ENCODE peak calls at places on chromosomes 7 and 10, in four cellular contexts. Q is DND-41, K is Panc1, P is dorsolateral prefrontal cortex. N is an unnamed sample.

GRCh38 chr10:96863922-96864543 is 31.9 kb downstream of the LCOR start:
- DNase-seq in Q (no peak), K (peak; percentile 67), P (no peak), N (no peak)

GRCh38 chr10:47380341-47381215 is 3.5 kb downstream of the ZNF488 start:
- DNase-seq in Q (no peak), K (no peak), P (no peak), N (no peak)

GRCh38 chr10:45151467-45152214 is 150.9 kb downstream of the ZNF22 start:
- DNase-seq in Q (no peak), K (no peak), P (no peak), N (no peak)

GRCh38 chr7:114422478-114423217 is 8.0 kb downstream of the FOXP2 start:
- DNase-seq in Q (no peak), K (no peak), P (no peak), N (no peak)

GRCh38 chr7:38880454-38880853 is 28.5 kb downstream of the VPS41 start:
- DNase-seq in Q (no peak), K (no peak), P (no peak), N (no peak)

GRCh38 chr10:126911301-126911700 is 6.1 kb downstream of the DOCK1 start:
- DNase-seq in Q (no peak), K (no peak), P (no peak), N (no peak)

GRCh38 chr10:52927678-52928077 is 155.1 kb upstream of the MBL2 start:
- DNase-seq in Q (no peak), K (no peak), P (no peak), N (no peak)

GRCh38 chr7:73770002-73770859 is at the start of gene CLDN3:
- DNase-seq in Q (no peak), K (no peak), P (no peak), N (no peak)

GRCh38 chr10:7551891-7552731 is 114.7 kb downstream of the ITIH5 start:
- DNase-seq in Q (no peak), K (no peak), P (no peak), N (peak; percentile 55)

GRCh38 chr7:129052441-129052840 is 2.5 kb downstream of the TNPO3 start:
- DNase-seq in Q (no peak), K (no peak), P (no peak), N (no peak)

GRCh38 chr7:23242321-23242720 is 4.3 kb upstream of the GPNMB start:
- DNase-seq in Q (no peak), K (no peak), P (no peak), N (no peak)

GRCh38 chr7:92717601-92717981 is 118.8 kb downstream of the CDK6 start:
- DNase-seq in Q (no peak), K (no peak), P (no peak), N (no peak)
- H3K27ac ChIP-seq in Q (peak overlapping the region; percentile 61), K (peak overlapping the region; percentile 92), P (peak overlapping the region; percentile 90), N (peak overlapping the region; percentile 93)

DNA sequence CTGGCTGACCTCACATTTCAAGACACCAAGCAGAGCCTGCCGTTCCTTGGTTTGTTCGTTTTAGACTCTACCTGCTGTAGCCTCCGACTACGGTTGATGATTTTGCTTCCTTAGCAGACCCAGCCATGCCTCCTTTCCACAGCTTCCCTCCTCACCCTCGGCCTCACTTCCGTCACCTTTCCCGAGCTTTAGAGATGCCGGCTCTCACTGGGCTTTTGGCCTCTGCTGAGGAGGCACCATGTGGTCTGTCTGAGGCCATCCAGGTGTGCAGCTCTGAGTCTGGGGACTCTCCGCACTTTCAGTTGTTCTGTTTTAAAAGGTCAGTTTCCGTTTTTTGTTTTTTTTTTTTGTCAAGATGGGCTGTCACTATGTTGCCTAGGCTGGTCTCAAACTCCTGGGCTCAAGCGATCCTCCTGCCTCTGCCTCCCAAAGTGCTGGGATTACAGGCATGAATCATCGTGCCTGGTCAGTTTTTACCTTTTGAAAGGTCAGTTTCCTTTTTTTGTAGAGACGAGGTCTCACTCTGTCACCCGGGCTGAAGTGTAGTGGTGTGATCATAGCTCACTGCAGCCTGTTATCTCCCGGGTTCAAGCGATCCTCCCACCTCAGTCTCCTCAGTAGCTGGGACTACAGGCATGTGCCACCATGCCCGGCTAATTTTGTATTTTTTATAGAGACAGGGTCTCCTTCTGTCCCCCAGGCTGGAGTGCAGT is 11.7 kb downstream of the ORAI2 start:
- DNase-seq in Q (no peak), K (no peak), P (no peak), N (no peak)
- H3K27ac ChIP-seq in Q (no peak overlapping the region), K (no peak overlapping the region), P (no peak overlapping the region), N (no peak overlapping the region)

GRCh38 chr10:33897255-33897893 is 562.9 kb upstream of the NRP1 start:
- DNase-seq in Q (no peak), K (no peak), P (no peak), N (no peak)
- H3K27ac ChIP-seq in Q (no peak overlapping the region), K (no peak overlapping the region), P (no peak overlapping the region), N (no peak overlapping the region)

DNA sequence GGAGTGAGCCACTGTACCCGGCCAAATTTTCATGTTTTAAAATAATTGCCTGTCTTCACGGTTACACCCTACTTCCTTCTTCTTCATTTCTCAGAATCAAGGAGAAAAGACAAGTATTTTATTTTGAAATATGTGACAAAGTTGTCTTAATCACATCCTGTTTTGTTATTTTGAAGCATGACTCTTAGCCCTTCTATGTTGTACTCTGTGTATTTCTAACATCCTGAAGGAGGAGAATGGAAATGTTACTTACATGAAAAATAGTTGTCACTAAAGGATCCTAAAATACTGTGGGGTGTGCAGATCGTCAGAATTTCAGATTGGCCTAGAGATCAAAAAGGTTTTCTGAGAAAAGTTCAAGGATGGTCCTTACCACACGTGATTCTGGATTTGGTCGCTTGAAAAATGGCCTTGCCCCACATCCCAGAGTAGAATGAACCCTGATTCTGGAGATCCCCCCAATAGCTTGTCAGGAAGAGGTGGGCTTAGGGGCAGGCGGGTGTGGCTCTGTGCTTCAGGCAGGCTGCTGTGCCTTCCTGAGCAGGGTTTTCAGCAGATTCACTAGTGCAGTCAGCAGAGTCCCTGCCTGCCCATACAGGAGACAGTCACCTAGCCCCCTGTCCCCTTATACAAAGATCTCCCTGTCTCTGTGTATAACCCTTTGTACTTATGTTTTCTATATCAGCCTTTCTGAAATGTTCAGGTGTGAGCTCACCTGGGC is 8.6 kb downstream of the UPP1 start:
- DNase-seq in Q (no peak), K (no peak), P (no peak), N (no peak)
- H3K27ac ChIP-seq in Q (no peak overlapping the region), K (peak overlapping the region; percentile 24), P (no peak overlapping the region), N (no peak overlapping the region)

DNA sequence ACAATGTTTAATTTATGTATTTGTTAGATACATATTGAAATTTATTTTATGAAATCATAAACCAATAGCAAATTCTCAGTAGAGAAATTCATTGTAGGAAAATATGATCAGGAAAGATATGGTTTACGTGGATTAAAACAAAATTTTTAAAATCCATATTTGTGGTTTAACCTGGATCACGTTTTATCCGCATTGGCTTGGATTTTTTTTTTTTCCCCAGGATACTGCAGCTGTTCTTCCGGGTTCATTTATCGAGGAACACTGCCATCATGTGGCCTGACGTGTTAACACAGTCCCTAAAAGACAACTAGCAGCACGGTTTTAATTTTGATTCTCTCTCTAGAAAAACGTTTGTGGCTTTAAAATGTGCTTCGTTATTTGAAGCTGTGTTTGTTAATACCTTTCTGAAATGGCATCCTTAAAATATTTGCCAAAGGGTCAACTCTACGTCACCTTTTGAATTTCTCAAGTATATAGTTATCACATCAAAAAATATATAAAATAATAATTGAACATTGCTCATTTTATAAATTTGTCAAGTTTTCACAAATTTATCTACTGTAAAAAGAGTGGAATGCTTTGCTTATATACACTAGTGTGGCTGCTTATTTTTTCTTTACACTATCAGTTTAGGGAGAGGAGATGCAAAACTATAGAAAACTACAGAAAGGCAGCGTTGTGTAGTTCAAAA is 8.7 kb upstream of the ASB4 start:
- DNase-seq in Q (peak; percentile 73), K (no peak), P (peak; percentile 60), N (peak; percentile 29)
- H3K27ac ChIP-seq in Q (peak overlapping the region; percentile 73), K (no peak overlapping the region), P (no peak overlapping the region), N (no peak overlapping the region)

GRCh38 chr10:5976689-5977470 is 463 bp downstream of the IL15RA start:
- DNase-seq in Q (peak; percentile 62), K (no peak), P (peak; percentile 37), N (peak; percentile 58)
- H3K27ac ChIP-seq in Q (peak overlapping the region; percentile 11), K (peak overlapping the region; percentile 91), P (no peak overlapping the region), N (peak overlapping the region; percentile 98)

GRCh38 chr10:49008505-49009202 is 69.0 kb upstream of the LRRC18 start:
- DNase-seq in Q (no peak), K (no peak), P (no peak), N (no peak)
- H3K27ac ChIP-seq in Q (no peak overlapping the region), K (no peak overlapping the region), P (no peak overlapping the region), N (peak overlapping the region; percentile 88)

GRCh38 chr7:30595461-30596042 is 874 bp downstream of the GARS1 start:
- DNase-seq in Q (no peak), K (no peak), P (no peak), N (no peak)

GRCh38 chr7:30594540-30595460 is at the start of gene GARS1:
- DNase-seq in Q (peak; percentile 90), K (peak; percentile 69), P (peak; percentile 85), N (peak; percentile 91)

GRCh38 chr7:30596721-30597120 is 2.0 kb downstream of the GARS1 start:
- DNase-seq in Q (no peak), K (no peak), P (no peak), N (no peak)

GRCh38 chr7:30596043-30596641 is 1.5 kb downstream of the GARS1 start:
- DNase-seq in Q (peak; percentile 47), K (peak; percentile 32), P (no peak), N (no peak)

DNA sequence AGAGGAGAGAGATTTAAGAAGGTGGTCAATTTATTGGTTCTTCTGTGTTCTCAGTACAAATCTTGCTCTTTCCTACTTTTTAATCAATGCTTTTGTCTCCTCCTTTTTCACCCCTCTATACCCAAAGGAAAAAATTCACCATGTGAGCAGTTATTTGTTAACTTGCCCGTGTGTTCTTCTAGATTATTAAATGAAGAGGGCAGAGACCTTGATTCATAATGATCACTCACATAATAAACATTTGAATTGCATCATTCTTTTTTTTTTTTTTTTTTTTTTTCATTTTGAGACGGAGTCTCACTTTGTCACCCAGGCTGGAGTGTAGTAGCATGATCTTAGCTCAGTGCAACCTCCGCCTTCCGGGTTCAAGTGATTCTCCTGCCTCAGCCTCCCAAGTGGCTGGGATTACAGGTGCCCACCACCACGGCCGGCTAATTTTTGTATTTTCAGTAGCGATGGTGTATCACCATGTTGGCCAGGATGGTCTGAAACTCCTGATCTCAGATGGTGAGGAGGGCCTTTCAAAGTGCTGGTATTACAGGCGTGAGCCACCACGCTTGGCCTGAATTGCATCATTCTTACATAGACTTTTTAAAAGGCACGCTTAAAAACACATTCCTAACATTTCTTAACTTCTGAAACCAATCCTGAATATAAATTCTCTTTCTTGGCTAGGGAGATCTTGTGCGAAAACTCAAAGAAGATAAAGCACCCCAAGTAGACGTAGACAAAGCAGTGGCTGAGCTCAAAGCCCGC is 3.6 kb downstream of the GARS1 start:
- DNase-seq in Q (no peak), K (no peak), P (no peak), N (no peak)
- H3K27ac ChIP-seq in Q (peak overlapping the region; percentile 30), K (peak overlapping the region; percentile 52), P (no peak overlapping the region), N (no peak overlapping the region)